ENCODE peak calls at places on chromosome 11, in nine cellular contexts. K is hepatocyte; V is heart left ventricle; M is pancreas; N is effector memory CD4-positive, alpha-beta T cell; P is CD4-positive, CD25-positive, alpha-beta regulatory T cell; S is SJSA1; C is cardiac muscle cell; T is A549. F is an unnamed sample. For H3K4me1, the result is how much of the 10 kb centered on the place peaks cover.

GRCh38 chr11:18457435-18457834 is 1.8 kb downstream of the LDHAL6A start:
- DNase-seq in K (peak), V (no peak), M (no peak), N (no peak), P (no peak), S (no peak), C (no peak), T (peak), F (no peak)

GRCh38 chr11:116931206-116931953 is 94.0 kb upstream of the APOA1 start:
- DNase-seq in K (no peak), V (no peak), M (no peak), N (peak), P (no peak), S (peak), C (no peak), T (no peak), F (no peak)

GRCh38 chr11:21464601-21465193 is 728.2 kb upstream of the ANO5 start:
- DNase-seq in K (no peak), V (no peak), M (no peak), N (no peak), P (no peak), S (no peak), C (no peak), T (no peak), F (no peak)

GRCh38 chr11:111510311-111510710 is 1.9 kb downstream of the BTG4 start:
- DNase-seq in K (no peak), V (no peak), M (no peak), N (no peak), P (no peak), S (no peak), C (no peak), T (no peak), F (no peak)

GRCh38 chr11:74009675-74010305 is 905 bp upstream of the UCP3 start:
- DNase-seq in K (no peak), V (no peak), M (no peak), N (no peak), P (no peak), S (no peak), C (no peak), T (no peak), F (no peak)

GRCh38 chr11:6667733-6668374 is 12.2 kb upstream of the DCHS1 start:
- DNase-seq in K (no peak), V (no peak), M (no peak), N (peak), P (peak), S (no peak), C (peak), T (no peak), F (no peak)

GRCh38 chr11:1014276-1014675 is 22.2 kb downstream of the MUC6 start:
- DNase-seq in K (no peak), V (no peak), M (peak), N (no peak), P (no peak), S (no peak), C (no peak), T (no peak), F (no peak)

GRCh38 chr11:96257972-96258951 is 84.7 kb downstream of the MAML2 start:
- DNase-seq in K (no peak), V (no peak), M (no peak), N (peak), P (peak), S (peak), C (no peak), T (no peak), F (no peak)

GRCh38 chr11:61968758-61969390 is 1.4 kb upstream of the FTH1 start:
- DNase-seq in K (no peak), V (no peak), M (peak), N (no peak), P (no peak), S (no peak), C (no peak), T (no peak), F (no peak)

GRCh38 chr11:67352546-67353316 is 615 bp downstream of the POLD4 start:
- DNase-seq in K (peak), V (peak), M (peak), N (no peak), P (no peak), S (peak), C (no peak), T (no peak), F (no peak)

GRCh38 chr11:133082453-133082781 is 449.9 kb downstream of the OPCML start:
- DNase-seq in K (peak), V (no peak), M (peak), N (no peak), P (no peak), S (no peak), C (no peak), T (no peak), F (no peak)

GRCh38 chr11:34349882-34350281 is 7.9 kb downstream of the ABTB2 start:
- DNase-seq in K (no peak), V (no peak), M (no peak), N (no peak), P (no peak), S (no peak), C (no peak), T (no peak), F (no peak)
- H3K4me1 ChIP-seq in K (under half), V (half or more), M (under half), N (under half), P (under half), S (under half), C (under half), T (half or more), F (under half)

GRCh38 chr11:114440971-114441810 is 1.9 kb downstream of the REXO2 start:
- DNase-seq in K (no peak), V (no peak), M (no peak), N (no peak), P (no peak), S (no peak), C (no peak), T (no peak), F (no peak)
- H3K27ac ChIP-seq in K (peak), V (peak), M (no peak), N (no peak), P (no peak), S (no peak), C (peak), T (no peak), F (no peak)

DNA sequence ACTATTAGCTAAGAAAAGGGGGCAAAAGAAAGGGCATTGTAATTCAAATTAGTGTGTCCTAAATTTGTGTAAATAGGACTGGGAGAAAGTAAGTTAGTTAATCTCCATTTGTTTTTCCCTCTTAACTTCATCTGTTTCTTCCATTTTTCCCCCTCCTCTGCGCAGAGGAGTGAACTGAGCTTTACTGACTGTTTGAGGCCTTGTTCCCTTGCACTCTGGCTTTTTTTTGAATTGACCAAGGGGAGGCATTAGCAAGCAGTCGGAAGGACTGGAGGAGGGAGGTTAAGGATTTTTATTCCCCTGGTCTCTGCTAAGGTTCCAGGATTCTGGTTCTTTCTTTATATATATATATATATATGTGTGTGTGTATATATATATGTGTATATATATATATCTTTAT is 15.2 kb upstream of the FANCF start:
- DNase-seq in K (no peak), V (no peak), M (no peak), N (no peak), P (no peak), S (no peak), C (no peak), T (no peak), F (no peak)
- H3K4me3 ChIP-seq in K (no peak), V (no peak), M (no peak), N (no peak), P (no peak), S (no peak), C (no peak), T (no peak), F (no peak)

GRCh38 chr11:120198787-120199469 is 11.9 kb upstream of the OAF start:
- DNase-seq in K (no peak), V (peak), M (no peak), N (no peak), P (no peak), S (no peak), C (no peak), T (no peak), F (no peak)

GRCh38 chr11:120196857-120197253 is 14.0 kb upstream of the OAF start:
- DNase-seq in K (no peak), V (peak), M (no peak), N (no peak), P (no peak), S (no peak), C (no peak), T (no peak), F (no peak)

GRCh38 chr11:120198403-120198786 is 12.4 kb upstream of the OAF start:
- DNase-seq in K (no peak), V (peak), M (no peak), N (no peak), P (no peak), S (no peak), C (no peak), T (no peak), F (no peak)

GRCh38 chr11:120197977-120198376 is 12.9 kb upstream of the OAF start:
- DNase-seq in K (no peak), V (no peak), M (no peak), N (no peak), P (no peak), S (no peak), C (no peak), T (no peak), F (peak)

GRCh38 chr11:120197254-120197891 is 13.5 kb upstream of the OAF start:
- DNase-seq in K (peak), V (peak), M (no peak), N (no peak), P (no peak), S (no peak), C (no peak), T (no peak), F (peak)
- H3K4me1 ChIP-seq in K (half or more), V (under half), M (under half), N (under half), P (under half), S (under half), C (under half), T (under half), F (under half)

GRCh38 chr11:12137938-12138731 is 27.7 kb downstream of the MICAL2 start:
- DNase-seq in K (no peak), V (no peak), M (no peak), N (no peak), P (no peak), S (peak), C (no peak), T (no peak), F (no peak)
- H3K27ac ChIP-seq in K (peak), V (peak), M (no peak), N (no peak), P (no peak), S (peak), C (peak), T (peak), F (no peak)

GRCh38 chr11:45333506-45333971 is 47.4 kb upstream of the SYT13 start:
- DNase-seq in K (peak), V (peak), M (no peak), N (no peak), P (no peak), S (peak), C (no peak), T (peak), F (peak)
- H3K4me3 ChIP-seq in K (no peak), V (peak), M (no peak), N (no peak), P (no peak), S (no peak), C (no peak), T (no peak), F (peak)

GRCh38 chr11:114179234-114179941 is 116.8 kb upstream of the NNMT start:
- DNase-seq in K (peak), V (peak), M (no peak), N (no peak), P (no peak), S (no peak), C (peak), T (no peak), F (no peak)
- H3K4me1 ChIP-seq in K (half or more), V (half or more), M (half or more), N (under half), P (half or more), S (under half), C (under half), T (under half), F (under half)

F was measured in SJCRH30.